ENCODE peak calls at places on chromosomes 4 and X, in five cellular contexts. S is T-helper 9 cell, V is iris pigment epithelial cell, E is kidney epithelial cell, W is mucosa of gallbladder. A is an unnamed sample.
A peak's percentile ranks its signal among the peaks of the same experiment; 100 is the strongest.

GRCh38 chr4:151854731-151855130 is 93.9 kb upstream of the GATB start:
- DNase-seq in S (no peak), V (peak; percentile 6), E (no peak), W (no peak), A (peak; percentile 43)

GRCh38 chr4:20839957-20840356 is 139.7 kb downstream of the PACRGL start:
- DNase-seq in S (no peak), V (peak; percentile 96), E (peak; percentile 77), W (no peak), A (peak; percentile 86)

GRCh38 chr4:43903456-43903855 is 545.2 kb downstream of the KCTD8 start:
- DNase-seq in S (no peak), V (no peak), E (no peak), W (no peak), A (no peak)

GRCh38 chrX:101410461-101410860 is 2.4 kb downstream of the HNRNPH2 start:
- DNase-seq in S (no peak), V (peak; percentile 16), E (no peak), W (no peak), A (no peak)

GRCh38 chrX:1587161-1587560 is 4.2 kb upstream of the AKAP17A start:
- DNase-seq in S (no peak), V (no peak), E (no peak), W (no peak), A (no peak)

GRCh38 chr4:155944516-155944915 is 9.2 kb downstream of the CTSO start:
- DNase-seq in S (no peak), V (no peak), E (no peak), W (no peak), A (no peak)

GRCh38 chrX:123425904-123426303 is 241.8 kb downstream of the GRIA3 start:
- DNase-seq in S (no peak), V (no peak), E (no peak), W (no peak), A (no peak)

GRCh38 chrX:111483140-111483539 is 28.3 kb upstream of the SERTM2 start:
- DNase-seq in S (no peak), V (no peak), E (peak; percentile 48), W (no peak), A (no peak)

GRCh38 chrX:108735680-108736508 is 469 bp downstream of the IRS4 start:
- DNase-seq in S (no peak), V (peak; percentile 9), E (no peak), W (no peak), A (no peak)

GRCh38 chrX:30679369-30679768 is 26.1 kb downstream of the GK start:
- DNase-seq in S (no peak), V (no peak), E (no peak), W (peak; percentile 63), A (no peak)

GRCh38 chr4:85579942-85580341 is 105.0 kb downstream of the ARHGAP24 start:
- DNase-seq in S (no peak), V (no peak), E (no peak), W (no peak), A (no peak)

GRCh38 chr4:5824635-5825034 is 68.3 kb downstream of the CRMP1 start:
- DNase-seq in S (no peak), V (peak; percentile 60), E (peak; percentile 1), W (no peak), A (peak; percentile 28)

GRCh38 chr4:153725070-153725810 is 34.6 kb downstream of the RNF175 start:
- DNase-seq in S (no peak), V (no peak), E (no peak), W (no peak), A (no peak)

GRCh38 chr4:109079177-109079576 is 223.3 kb downstream of the COL25A1 start:
- DNase-seq in S (no peak), V (peak; percentile 47), E (no peak), W (no peak), A (peak; percentile 49)

GRCh38 chrX:133544778-133545177 is 129.5 kb upstream of the GPC4 start:
- DNase-seq in S (no peak), V (no peak), E (no peak), W (no peak), A (no peak)

GRCh38 chr4:40571208-40571607 is 58.5 kb downstream of the RBM47 start:
- DNase-seq in S (no peak), V (no peak), E (no peak), W (no peak), A (no peak)

GRCh38 chr4:93781198-93781597 is 47.4 kb upstream of the ATOH1 start:
- DNase-seq in S (no peak), V (no peak), E (no peak), W (no peak), A (no peak)

GRCh38 chrX:139931646-139932076 is 1.2 kb downstream of the ATP11C start:
- DNase-seq in S (no peak), V (no peak), E (no peak), W (no peak), A (no peak)